ENCODE peak calls at places on chromosomes 3 and 15, in seven cellular contexts. B, J, U, M, K, O and Q are unnamed samples.
A peak's percentile ranks its signal among the peaks of the same experiment; 100 is the strongest.

GRCh38 chr3:123424321-123424998 is 24.4 kb downstream of the ADCY5 start:
- DNase-seq in B (no peak), J (no peak), K (no peak), O (no peak), U (no peak), M (no peak), Q (no peak)

GRCh38 chr3:194327030-194327413 is 24.1 kb downstream of the CPN2 start:
- DNase-seq in O (no peak), M (no peak), U (no peak), B (no peak), J (peak; percentile 29), K (peak; percentile 33), Q (peak; percentile 74)

GRCh38 chr3:23202203-23202920 is 765 bp upstream of the UBE2E2 start:
- DNase-seq in B (peak; percentile 42), M (peak; percentile 81), O (no peak), U (peak; percentile 1), J (peak; percentile 5), K (no peak), Q (peak; percentile 55)

GRCh38 chr15:25947336-25948080 is 84.4 kb upstream of the ATP10A start:
- DNase-seq in B (no peak), M (peak; percentile 53), J (peak; percentile 29), O (peak; percentile 9), K (peak; percentile 77), U (peak; percentile 43), Q (peak; percentile 82)

GRCh38 chr3:64548200-64548889 is 139.5 kb downstream of the ADAMTS9 start:
- DNase-seq in U (no peak), M (no peak), O (no peak), K (no peak), B (peak; percentile 45), J (peak; percentile 73), Q (no peak)

GRCh38 chr3:142940000-142940399 is 23.5 kb downstream of the PAQR9 start:
- DNase-seq in J (no peak), B (no peak), U (no peak), K (no peak), M (no peak), O (no peak), Q (no peak)

GRCh38 chr3:10263549-10264363 is 15.5 kb downstream of the TATDN2 start:
- DNase-seq in O (no peak), K (peak; percentile 85), M (peak; percentile 81), U (peak; percentile 18), B (peak; percentile 80), J (peak; percentile 42), Q (peak; percentile 85)

GRCh38 chr3:196632033-196632751 is 7.3 kb upstream of the NRROS start:
- DNase-seq in J (peak; percentile 52), M (peak; percentile 88), U (peak; percentile 66), B (peak; percentile 79), K (peak; percentile 93), O (peak; percentile 84), Q (peak; percentile 97)

DNA sequence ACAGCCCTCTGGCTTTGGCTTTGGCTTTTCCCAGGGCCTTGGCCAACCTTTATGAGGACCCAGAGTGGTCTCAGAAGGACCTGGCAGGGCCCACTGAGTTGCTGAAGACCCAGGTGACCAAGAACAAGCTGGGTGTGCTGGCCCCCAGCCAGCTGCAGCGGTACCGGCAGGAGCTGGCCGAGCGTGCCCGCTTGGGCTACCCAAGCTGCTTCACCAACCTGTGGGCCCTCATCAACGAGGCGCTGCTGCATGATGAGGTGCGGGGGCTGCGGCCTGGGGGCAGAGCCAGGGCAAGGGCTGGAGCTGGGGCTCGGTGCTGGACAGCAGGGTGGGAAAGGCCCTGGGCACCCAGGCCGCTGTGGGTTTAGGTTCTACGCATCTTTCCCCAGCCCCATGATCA is 6.2 kb downstream of the PLA2G4B start:
- DNase-seq in B (no peak), U (no peak), M (no peak), O (no peak), J (no peak), K (no peak), Q (no peak)
- H3K23ac ChIP-seq in B (no peak overlapping the region), U (no peak overlapping the region), M (no peak overlapping the region), O (no peak overlapping the region), J (no peak overlapping the region), K (no peak overlapping the region), Q (no peak overlapping the region)

GRCh38 chr15:65917936-65918335 is 48.6 kb downstream of the RAB11A start:
- DNase-seq in B (no peak), U (no peak), K (no peak), O (no peak), J (no peak), M (no peak), Q (no peak)
- H3K23ac ChIP-seq in B (no peak overlapping the region), U (no peak overlapping the region), K (no peak overlapping the region), O (no peak overlapping the region), J (no peak overlapping the region), M (no peak overlapping the region), Q (no peak overlapping the region)

GRCh38 chr3:3632439-3632838 is 166.8 kb upstream of the LRRN1 start:
- DNase-seq in B (no peak), M (no peak), O (no peak), U (no peak), K (no peak), J (no peak), Q (no peak)

GRCh38 chr3:3636815-3637214 is 162.4 kb upstream of the LRRN1 start:
- DNase-seq in B (no peak), J (no peak), K (no peak), O (no peak), M (no peak), U (peak; percentile 71), Q (peak; percentile 63)

GRCh38 chr3:3633761-3634160 is 165.5 kb upstream of the LRRN1 start:
- DNase-seq in J (no peak), M (no peak), O (no peak), U (no peak), K (no peak), B (no peak), Q (no peak)

GRCh38 chr3:3635109-3635508 is 164.1 kb upstream of the LRRN1 start:
- DNase-seq in U (no peak), M (no peak), K (no peak), J (no peak), O (no peak), B (no peak), Q (no peak)

GRCh38 chr3:3634326-3634725 is 164.9 kb upstream of the LRRN1 start:
- DNase-seq in U (no peak), J (no peak), B (no peak), O (no peak), K (no peak), M (no peak), Q (no peak)
- H3K23ac ChIP-seq in U (no peak overlapping the region), J (no peak overlapping the region), B (no peak overlapping the region), O (no peak overlapping the region), K (no peak overlapping the region), M (no peak overlapping the region), Q (no peak overlapping the region)

DNA sequence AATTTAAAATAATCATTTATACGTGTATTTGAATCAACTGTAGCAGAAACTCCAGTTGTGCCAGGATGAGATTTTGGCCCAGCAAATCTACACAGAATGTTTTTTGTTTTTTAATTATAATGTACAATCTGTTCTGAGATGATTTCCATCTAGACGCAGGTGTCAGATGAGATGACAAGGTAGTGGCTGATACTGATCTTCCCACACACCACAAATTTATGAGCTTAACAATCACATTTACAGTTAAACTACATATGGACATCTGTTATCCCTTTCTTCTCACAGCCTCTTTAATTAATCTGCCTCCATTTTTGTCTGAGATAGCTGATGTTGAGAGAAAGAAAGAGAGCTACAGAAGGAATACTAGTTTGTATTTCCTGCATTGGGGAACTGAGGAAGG is 23.5 kb downstream of the DCLK3 start:
- DNase-seq in U (no peak), O (no peak), J (no peak), K (no peak), B (no peak), M (no peak), Q (no peak)
- H3K23ac ChIP-seq in U (no peak overlapping the region), O (no peak overlapping the region), J (no peak overlapping the region), K (no peak overlapping the region), B (no peak overlapping the region), M (no peak overlapping the region), Q (no peak overlapping the region)